ENCODE peak calls at places on chromosomes 7 and 10, in nine cellular contexts. O is mesenchymal stem cell; T is thyroid gland; C is OCI-LY7; F is A549; K is fibroblast of lung; Q is H9; B is naive thymus-derived CD4-positive, alpha-beta T cell; P is transverse colon. W is an unnamed sample.

GRCh38 chr7:30184804-30185487 is 50.2 kb downstream of the MTURN start:
- DNase-seq in O (no peak), T (peak; percentile 80), C (no peak), F (no peak), K (no peak), Q (no peak), B (no peak), P (no peak), W (no peak)

GRCh38 chr10:113323985-113324384 is 228.9 kb upstream of the HABP2 start:
- DNase-seq in O (no peak), T (no peak), C (no peak), F (no peak), K (no peak), Q (no peak), B (no peak), P (no peak), W (no peak)

GRCh38 chr7:151251926-151252835 is 3.7 kb upstream of the SMARCD3 start:
- DNase-seq in O (peak; percentile 77), T (peak; percentile 72), C (no peak), F (peak; percentile 67), K (peak; percentile 82), Q (peak; percentile 64), B (no peak), P (peak; percentile 54), W (peak; percentile 61)

GRCh38 chr10:5551531-5552375 is 27.0 kb downstream of the CALML3 start:
- DNase-seq in O (peak; percentile 70), T (no peak), C (no peak), F (no peak), K (no peak), Q (no peak), B (peak; percentile 76), P (peak; percentile 78), W (no peak)

GRCh38 chr7:84950836-84951235 is 236.0 kb downstream of the SEMA3D start:
- DNase-seq in O (peak; percentile 58), T (no peak), C (no peak), F (peak; percentile 10), K (peak; percentile 22), Q (no peak), B (no peak), P (no peak), W (no peak)

GRCh38 chr10:69710008-69710905 is 80.2 kb downstream of the FAM241B start:
- DNase-seq in O (no peak), T (no peak), C (no peak), F (no peak), K (no peak), Q (no peak), B (no peak), P (no peak), W (no peak)

GRCh38 chr7:46626261-46627037 is 705.4 kb upstream of the IGFBP3 start:
- DNase-seq in O (no peak), T (no peak), C (no peak), F (no peak), K (no peak), Q (no peak), B (no peak), P (no peak), W (no peak)

GRCh38 chr7:36287371-36288241 is 102.1 kb upstream of the ANLN start:
- DNase-seq in O (no peak), T (no peak), C (peak; percentile 82), F (peak; percentile 57), K (no peak), Q (no peak), B (no peak), P (no peak), W (no peak)

GRCh38 chr7:498678-499641 is 20.7 kb downstream of the PDGFA start:
- DNase-seq in O (no peak), T (no peak), C (no peak), F (no peak), K (no peak), Q (no peak), B (no peak), P (no peak), W (no peak)

GRCh38 chr10:74786126-74786525 is 40.3 kb upstream of the KAT6B start:
- DNase-seq in O (no peak), T (no peak), C (no peak), F (no peak), K (no peak), Q (no peak), B (no peak), P (no peak), W (no peak)

GRCh38 chr7:110762514-110762913 is 328.4 kb upstream of the LRRN3 start:
- DNase-seq in O (peak; percentile 53), T (no peak), C (no peak), F (no peak), K (peak; percentile 42), Q (no peak), B (no peak), P (no peak), W (no peak)

GRCh38 chr7:129351320-129351719 is 82.9 kb upstream of the STRIP2 start:
- DNase-seq in O (peak; percentile 45), T (no peak), C (no peak), F (no peak), K (no peak), Q (no peak), B (no peak), P (no peak), W (no peak)

GRCh38 chr10:127210936-127211335 is 14.5 kb upstream of the INSYN2A start:
- DNase-seq in O (no peak), T (no peak), C (no peak), F (no peak), K (no peak), Q (no peak), B (no peak), P (no peak), W (no peak)

GRCh38 chr7:24572421-24573007 is 738 bp upstream of the PALS2 start:
- DNase-seq in O (peak; percentile 41), T (peak; percentile 67), C (peak; percentile 19), F (peak; percentile 12), K (peak; percentile 36), Q (no peak), B (no peak), P (peak; percentile 30), W (no peak)

GRCh38 chr7:24572014-24572413 is 1.2 kb upstream of the PALS2 start:
- DNase-seq in O (no peak), T (no peak), C (no peak), F (no peak), K (no peak), Q (no peak), B (no peak), P (no peak), W (no peak)

GRCh38 chr7:24573008-24573553 is at the start of gene PALS2:
- DNase-seq in O (peak; percentile 77), T (peak; percentile 85), C (peak; percentile 88), F (peak; percentile 77), K (peak; percentile 67), Q (peak; percentile 84), B (peak; percentile 85), P (peak; percentile 81), W (peak; percentile 75)

GRCh38 chr7:24574365-24574764 is 1.1 kb downstream of the PALS2 start:
- DNase-seq in O (no peak), T (peak; percentile 23), C (no peak), F (peak; percentile 6), K (peak; percentile 33), Q (no peak), B (no peak), P (no peak), W (no peak)

GRCh38 chr7:24573554-24574338 is 494 bp downstream of the PALS2 start:
- DNase-seq in O (peak; percentile 72), T (peak; percentile 65), C (peak; percentile 70), F (peak; percentile 44), K (peak; percentile 42), Q (peak; percentile 69), B (peak; percentile 69), P (peak; percentile 33), W (no peak)
- H3K27ac ChIP-seq in O (peak overlapping the region; percentile 80), T (peak overlapping the region; percentile 39), C (peak overlapping the region; percentile 64), F (peak overlapping the region; percentile 95), K (peak overlapping the region; percentile 30), Q (no peak overlapping the region), B (peak overlapping the region; percentile 68), P (peak overlapping the region; percentile 82), W (no peak overlapping the region)

GRCh38 chr10:77168161-77168560 is 469.4 kb downstream of the KCNMA1 start:
- DNase-seq in O (no peak), T (no peak), C (no peak), F (no peak), K (no peak), Q (no peak), B (no peak), P (no peak), W (no peak)
- H3K27ac ChIP-seq in O (no peak overlapping the region), T (no peak overlapping the region), C (no peak overlapping the region), F (no peak overlapping the region), K (no peak overlapping the region), Q (no peak overlapping the region), B (no peak overlapping the region), P (no peak overlapping the region), W (no peak overlapping the region)

GRCh38 chr10:21509391-21510217 is 15.9 kb downstream of the SKIDA1 start:
- DNase-seq in O (no peak), T (no peak), C (no peak), F (no peak), K (no peak), Q (no peak), B (no peak), P (no peak), W (no peak)

GRCh38 chr10:21507066-21507669 is 18.3 kb downstream of the SKIDA1 start:
- DNase-seq in O (peak; percentile 57), T (no peak), C (no peak), F (no peak), K (no peak), Q (no peak), B (no peak), P (no peak), W (no peak)

GRCh38 chr10:21510218-21511070 is 15.0 kb downstream of the SKIDA1 start:
- DNase-seq in O (no peak), T (no peak), C (no peak), F (no peak), K (peak; percentile 48), Q (no peak), B (no peak), P (no peak), W (no peak)

GRCh38 chr10:21506351-21506750 is 19.1 kb downstream of the SKIDA1 start:
- DNase-seq in O (peak; percentile 61), T (no peak), C (no peak), F (no peak), K (no peak), Q (no peak), B (no peak), P (no peak), W (no peak)

GRCh38 chr10:21508987-21509334 is 16.5 kb downstream of the SKIDA1 start:
- DNase-seq in O (no peak), T (no peak), C (no peak), F (no peak), K (no peak), Q (no peak), B (no peak), P (no peak), W (no peak)
- H3K27ac ChIP-seq in O (peak overlapping the region; percentile 28), T (peak overlapping the region; percentile 30), C (no peak overlapping the region), F (peak overlapping the region; percentile 11), K (no peak overlapping the region), Q (no peak overlapping the region), B (no peak overlapping the region), P (no peak overlapping the region), W (no peak overlapping the region)

DNA sequence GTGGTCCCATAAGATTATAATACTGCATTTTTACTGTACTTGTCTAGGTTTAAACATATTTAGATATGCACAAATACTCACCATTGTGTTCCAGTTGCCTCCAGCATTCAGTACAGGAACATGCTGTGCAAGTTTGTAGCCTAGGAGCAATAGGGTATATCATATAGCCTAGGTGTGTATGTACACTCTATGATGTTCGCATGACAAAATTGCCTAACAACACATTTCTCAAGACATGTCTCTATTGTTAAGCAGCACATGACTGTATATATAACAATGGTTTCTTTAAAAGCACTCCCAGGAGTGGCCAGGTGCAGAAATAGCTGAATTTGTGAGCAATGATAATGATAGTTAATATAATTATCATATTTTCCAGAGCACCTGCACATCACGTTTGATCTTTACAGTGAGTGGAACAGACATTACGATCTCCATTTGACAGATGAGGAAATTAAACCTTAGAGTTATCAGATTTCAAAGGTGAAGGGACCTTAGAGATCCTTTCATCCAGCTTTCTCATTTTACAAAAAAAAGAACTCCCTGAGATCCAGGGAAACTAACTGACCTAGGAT is 99.2 kb upstream of the PDCD4 start:
- DNase-seq in O (no peak), T (no peak), C (peak; percentile 37), F (no peak), K (no peak), Q (no peak), B (no peak), P (no peak), W (no peak)
- H3K27ac ChIP-seq in O (no peak overlapping the region), T (no peak overlapping the region), C (no peak overlapping the region), F (no peak overlapping the region), K (no peak overlapping the region), Q (no peak overlapping the region), B (no peak overlapping the region), P (no peak overlapping the region), W (no peak overlapping the region)

W was measured in caudate nucleus.